ENCODE peak calls at places on chromosome 11, in eight cellular contexts. N is AG08395; D is HT1080; K is hypothalamus; L is Daoy; O is upper lobe of right lung; M is kidney glomerular epithelial cell; Z is activated naive CD4-positive, alpha-beta T cell treated with anti-CD3 and anti-CD28 coated beads for 36 hours. B is an unnamed sample.

GRCh38 chr11:44893250-44894216 is 57.1 kb downstream of the TP53I11 start:
- DNase-seq in N (no peak), D (no peak), K (no peak), L (no peak), O (no peak), M (no peak), Z (no peak), B (no peak)

GRCh38 chr11:86440305-86440716 is 65.6 kb downstream of the CCDC81 start:
- DNase-seq in N (peak), D (no peak), K (no peak), L (no peak), O (no peak), M (no peak), Z (no peak), B (no peak)

GRCh38 chr11:45176996-45177395 is 30.6 kb downstream of the PRDM11 start:
- DNase-seq in N (no peak), D (no peak), K (no peak), L (no peak), O (no peak), M (no peak), Z (no peak), B (no peak)

GRCh38 chr11:108852701-108853100 is 187.8 kb downstream of the DDX10 start:
- DNase-seq in N (no peak), D (no peak), K (no peak), L (no peak), O (no peak), M (no peak), Z (no peak), B (no peak)

GRCh38 chr11:75626692-75627536 is 41.9 kb downstream of the MAP6 start:
- DNase-seq in N (no peak), D (peak), K (no peak), L (peak), O (no peak), M (no peak), Z (no peak), B (no peak)

GRCh38 chr11:1290052-1291040 is 19.1 kb downstream of the TOLLIP start:
- DNase-seq in N (no peak), D (no peak), K (no peak), L (no peak), O (peak), M (no peak), Z (no peak), B (no peak)

GRCh38 chr11:45048870-45049825 is 97.3 kb upstream of the PRDM11 start:
- DNase-seq in N (no peak), D (no peak), K (no peak), L (no peak), O (no peak), M (no peak), Z (no peak), B (no peak)

GRCh38 chr11:2991477-2992233 is 474 bp downstream of the NAP1L4 start:
- DNase-seq in N (peak), D (peak), K (no peak), L (peak), O (peak), M (peak), Z (peak), B (peak)

GRCh38 chr11:75563978-75564552 is 2.0 kb downstream of the SERPINH1 start:
- DNase-seq in N (peak), D (peak), K (no peak), L (peak), O (peak), M (no peak), Z (no peak), B (no peak)

GRCh38 chr11:102191832-102192231 is 81.6 kb downstream of the YAP1 start:
- DNase-seq in N (no peak), D (no peak), K (no peak), L (no peak), O (no peak), M (no peak), Z (no peak), B (no peak)

GRCh38 chr11:40104941-40105550 is 1354.4 kb downstream of the LRRC4C start:
- DNase-seq in N (no peak), D (no peak), K (no peak), L (no peak), O (no peak), M (no peak), Z (no peak), B (no peak)

GRCh38 chr11:116881153-116881552 is 43.7 kb upstream of the APOA1 start:
- DNase-seq in N (peak), D (no peak), K (no peak), L (no peak), O (no peak), M (no peak), Z (no peak), B (no peak)